ENCODE peak calls at places on chromosomes 7 and 10, in nine cellular contexts. One of them, this sample, is unnamed.
A peak's percentile ranks its signal among the peaks of the same experiment; 100 is the strongest.

GRCh38 chr10:133191651-133192050 is 31.6 kb downstream of the KNDC1 start:
- DNase-seq in endothelial cell of umbilical vein: no peak
- DNase-seq in SK-N-SH: no peak
- DNase-seq in fibroblast of the aortic adventitia: no peak
- DNase-seq in retinal pigment epithelial cell: no peak
- DNase-seq in kidney epithelial cell: no peak
- DNase-seq in heart right ventricle: no peak
- DNase-seq in astrocyte of the spinal cord: no peak
- DNase-seq in BJ: no peak
- DNase-seq in this sample: no peak

GRCh38 chr7:102468416-102469350 is 3.9 kb downstream of the LRWD1 start:
- DNase-seq in SK-N-SH: no peak
- DNase-seq in BJ: no peak
- DNase-seq in fibroblast of the aortic adventitia: no peak
- DNase-seq in endothelial cell of umbilical vein: no peak
- DNase-seq in heart right ventricle: no peak
- DNase-seq in retinal pigment epithelial cell: no peak
- DNase-seq in astrocyte of the spinal cord: no peak
- DNase-seq in kidney epithelial cell: no peak
- DNase-seq in this sample: no peak

GRCh38 chr7:143405158-143405557 is 3.5 kb downstream of the EPHA1 start:
- DNase-seq in BJ: no peak
- DNase-seq in endothelial cell of umbilical vein: no peak
- DNase-seq in SK-N-SH: peak; percentile 74
- DNase-seq in astrocyte of the spinal cord: no peak
- DNase-seq in retinal pigment epithelial cell: no peak
- DNase-seq in kidney epithelial cell: no peak
- DNase-seq in fibroblast of the aortic adventitia: no peak
- DNase-seq in heart right ventricle: peak; percentile 62
- DNase-seq in this sample: no peak

GRCh38 chr7:128201067-128201689 is 39.9 kb upstream of the LEP start:
- DNase-seq in fibroblast of the aortic adventitia: no peak
- DNase-seq in kidney epithelial cell: no peak
- DNase-seq in retinal pigment epithelial cell: no peak
- DNase-seq in endothelial cell of umbilical vein: no peak
- DNase-seq in astrocyte of the spinal cord: no peak
- DNase-seq in SK-N-SH: peak; percentile 93
- DNase-seq in BJ: no peak
- DNase-seq in heart right ventricle: no peak
- DNase-seq in this sample: no peak

GRCh38 chr10:97327348-97328294 is 6.9 kb downstream of the FRAT2 start:
- DNase-seq in fibroblast of the aortic adventitia: no peak
- DNase-seq in SK-N-SH: no peak
- DNase-seq in astrocyte of the spinal cord: no peak
- DNase-seq in kidney epithelial cell: no peak
- DNase-seq in heart right ventricle: no peak
- DNase-seq in endothelial cell of umbilical vein: no peak
- DNase-seq in BJ: no peak
- DNase-seq in retinal pigment epithelial cell: no peak
- DNase-seq in this sample: no peak

GRCh38 chr7:126957443-126957842 is 295.3 kb downstream of the GRM8 start:
- DNase-seq in kidney epithelial cell: no peak
- DNase-seq in BJ: no peak
- DNase-seq in endothelial cell of umbilical vein: no peak
- DNase-seq in fibroblast of the aortic adventitia: no peak
- DNase-seq in SK-N-SH: no peak
- DNase-seq in retinal pigment epithelial cell: no peak
- DNase-seq in astrocyte of the spinal cord: no peak
- DNase-seq in heart right ventricle: no peak
- DNase-seq in this sample: no peak

GRCh38 chr10:119020627-119020946 is 8.9 kb upstream of the NANOS1 start:
- DNase-seq in astrocyte of the spinal cord: no peak
- DNase-seq in endothelial cell of umbilical vein: no peak
- DNase-seq in kidney epithelial cell: no peak
- DNase-seq in BJ: no peak
- DNase-seq in heart right ventricle: no peak
- DNase-seq in fibroblast of the aortic adventitia: peak; percentile 38
- DNase-seq in SK-N-SH: no peak
- DNase-seq in retinal pigment epithelial cell: no peak
- DNase-seq in this sample: no peak

GRCh38 chr10:117537904-117538524 is 4.5 kb upstream of the EMX2 start:
- DNase-seq in endothelial cell of umbilical vein: no peak
- DNase-seq in BJ: no peak
- DNase-seq in SK-N-SH: no peak
- DNase-seq in astrocyte of the spinal cord: no peak
- DNase-seq in heart right ventricle: no peak
- DNase-seq in fibroblast of the aortic adventitia: no peak
- DNase-seq in kidney epithelial cell: no peak
- DNase-seq in retinal pigment epithelial cell: no peak
- DNase-seq in this sample: no peak

GRCh38 chr7:1580422-1581030 is 10.7 kb upstream of the PSMG3 start:
- DNase-seq in BJ: no peak
- DNase-seq in endothelial cell of umbilical vein: no peak
- DNase-seq in fibroblast of the aortic adventitia: no peak
- DNase-seq in heart right ventricle: no peak
- DNase-seq in retinal pigment epithelial cell: no peak
- DNase-seq in kidney epithelial cell: no peak
- DNase-seq in SK-N-SH: no peak
- DNase-seq in astrocyte of the spinal cord: no peak
- DNase-seq in this sample: no peak

GRCh38 chr10:600876-601275 is 88.6 kb downstream of the DIP2C start:
- DNase-seq in retinal pigment epithelial cell: no peak
- DNase-seq in heart right ventricle: no peak
- DNase-seq in BJ: no peak
- DNase-seq in kidney epithelial cell: peak; percentile 74
- DNase-seq in endothelial cell of umbilical vein: no peak
- DNase-seq in SK-N-SH: no peak
- DNase-seq in fibroblast of the aortic adventitia: peak; percentile 31
- DNase-seq in astrocyte of the spinal cord: peak; percentile 62
- DNase-seq in this sample: peak; percentile 47

GRCh38 chr7:45580053-45580872 is 6.1 kb downstream of the ADCY1 start:
- DNase-seq in kidney epithelial cell: no peak
- DNase-seq in astrocyte of the spinal cord: no peak
- DNase-seq in BJ: no peak
- DNase-seq in SK-N-SH: peak; percentile 80
- DNase-seq in retinal pigment epithelial cell: no peak
- DNase-seq in endothelial cell of umbilical vein: no peak
- DNase-seq in fibroblast of the aortic adventitia: no peak
- DNase-seq in heart right ventricle: no peak
- DNase-seq in this sample: no peak
- TF ChIP-seq CTCF in kidney epithelial cell: peak; percentile 33
- TF ChIP-seq CTCF in astrocyte of the spinal cord: peak; percentile 48
- TF ChIP-seq CTCF in BJ: peak; percentile 36
- TF ChIP-seq CTCF in SK-N-SH: peak; percentile 43
- TF ChIP-seq CTCF in retinal pigment epithelial cell: peak; percentile 59
- TF ChIP-seq CTCF in endothelial cell of umbilical vein: peak; percentile 23
- TF ChIP-seq CTCF in fibroblast of the aortic adventitia: peak; percentile 20
- TF ChIP-seq CTCF in heart right ventricle: peak; percentile 24
- TF ChIP-seq CTCF in this sample: peak; percentile 36

DNA sequence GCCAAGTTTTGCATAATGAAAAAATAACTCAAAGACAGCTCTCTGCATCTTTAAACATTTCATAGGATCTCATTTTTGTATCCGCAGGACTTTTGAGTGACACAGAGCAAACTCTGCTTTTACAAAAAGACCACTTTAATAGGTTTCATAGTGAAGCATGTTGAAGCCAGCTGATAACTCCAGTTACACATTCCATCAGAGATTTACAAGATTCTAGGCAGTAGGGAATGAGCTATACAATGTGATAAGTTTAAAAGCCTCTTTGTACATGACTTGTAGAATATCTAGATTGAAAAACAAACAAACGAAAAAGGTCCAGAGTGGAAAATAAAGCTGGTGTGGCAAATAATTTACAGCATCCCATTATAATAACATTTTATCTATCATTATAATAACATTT is 2.2 kb downstream of the PRKG1 start:
- DNase-seq in retinal pigment epithelial cell: peak; percentile 30
- DNase-seq in BJ: no peak
- DNase-seq in endothelial cell of umbilical vein: no peak
- DNase-seq in fibroblast of the aortic adventitia: no peak
- DNase-seq in astrocyte of the spinal cord: no peak
- DNase-seq in SK-N-SH: no peak
- DNase-seq in kidney epithelial cell: no peak
- DNase-seq in heart right ventricle: no peak
- DNase-seq in this sample: no peak
- H3K4me3 ChIP-seq in retinal pigment epithelial cell: no peak overlapping the region
- H3K4me3 ChIP-seq in BJ: peak overlapping the region; percentile 15
- H3K4me3 ChIP-seq in endothelial cell of umbilical vein: no peak overlapping the region
- H3K4me3 ChIP-seq in fibroblast of the aortic adventitia: peak overlapping the region; percentile 84
- H3K4me3 ChIP-seq in astrocyte of the spinal cord: no peak overlapping the region
- H3K4me3 ChIP-seq in SK-N-SH: no peak overlapping the region
- H3K4me3 ChIP-seq in kidney epithelial cell: no peak overlapping the region
- H3K4me3 ChIP-seq in heart right ventricle: peak overlapping the region; percentile 79
- H3K4me3 ChIP-seq in this sample: no peak overlapping the region

DNA sequence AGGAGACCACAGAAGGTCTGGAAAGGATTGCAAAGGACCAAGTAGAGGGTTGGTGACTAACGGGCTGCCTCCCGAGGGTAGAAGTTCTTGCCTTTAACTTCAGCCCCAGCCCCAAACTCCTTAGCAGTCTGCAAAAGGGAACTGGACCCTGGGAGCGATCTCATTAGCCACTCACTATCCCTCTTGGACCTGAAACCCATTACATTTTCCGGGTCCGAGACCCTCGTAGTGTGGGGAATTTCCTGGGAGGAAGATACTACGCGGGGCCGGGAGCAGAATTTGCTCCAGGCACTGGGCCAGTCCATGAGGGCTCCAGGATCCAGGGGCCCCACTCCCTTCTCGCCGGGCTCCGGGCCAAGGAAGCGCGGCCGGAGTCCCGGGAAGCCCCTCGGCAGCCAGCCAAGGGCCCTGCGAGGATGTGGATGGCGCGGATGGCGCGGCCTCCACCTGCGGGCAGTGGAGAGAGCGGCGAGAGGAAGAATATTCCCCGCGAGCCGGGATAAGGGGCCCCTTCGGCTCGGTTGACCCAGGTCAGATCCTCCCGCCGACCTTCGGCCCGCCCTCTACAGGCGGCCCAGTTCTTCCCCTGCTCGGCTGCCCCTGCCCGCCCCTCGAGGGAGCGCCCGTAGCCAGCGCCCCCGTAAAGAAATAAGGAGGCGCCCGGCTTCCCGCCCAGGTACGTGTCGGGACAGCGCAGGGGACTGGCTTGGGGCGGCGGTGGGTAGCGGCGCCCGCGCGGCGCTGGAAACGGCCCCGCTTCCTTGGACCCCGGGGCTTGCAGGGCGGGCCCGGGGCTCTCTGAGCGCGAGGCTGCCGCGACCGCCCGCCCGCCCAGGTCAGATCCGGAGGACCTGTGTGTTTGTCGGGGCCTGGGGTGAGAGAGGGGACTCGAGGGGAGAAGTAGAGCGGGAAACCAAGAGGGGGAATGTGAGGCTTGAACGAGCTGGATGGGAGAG is at the start of gene MYO3A:
- DNase-seq in retinal pigment epithelial cell: no peak
- DNase-seq in fibroblast of the aortic adventitia: no peak
- DNase-seq in astrocyte of the spinal cord: no peak
- DNase-seq in heart right ventricle: no peak
- DNase-seq in kidney epithelial cell: no peak
- DNase-seq in BJ: no peak
- DNase-seq in SK-N-SH: peak; percentile 31
- DNase-seq in endothelial cell of umbilical vein: no peak
- DNase-seq in this sample: no peak
- TF ChIP-seq CTCF in retinal pigment epithelial cell: peak; percentile 17
- TF ChIP-seq CTCF in fibroblast of the aortic adventitia: no peak
- TF ChIP-seq CTCF in astrocyte of the spinal cord: no peak
- TF ChIP-seq CTCF in heart right ventricle: no peak
- TF ChIP-seq CTCF in kidney epithelial cell: peak; percentile 18
- TF ChIP-seq CTCF in BJ: no peak
- TF ChIP-seq CTCF in SK-N-SH: no peak
- TF ChIP-seq CTCF in endothelial cell of umbilical vein: no peak
- TF ChIP-seq CTCF in this sample: no peak

GRCh38 chr7:111803015-111803758 is 240.9 kb upstream of the IMMP2L start:
- DNase-seq in BJ: no peak
- DNase-seq in fibroblast of the aortic adventitia: peak; percentile 45
- DNase-seq in endothelial cell of umbilical vein: no peak
- DNase-seq in kidney epithelial cell: no peak
- DNase-seq in heart right ventricle: no peak
- DNase-seq in astrocyte of the spinal cord: peak; percentile 40
- DNase-seq in SK-N-SH: no peak
- DNase-seq in retinal pigment epithelial cell: peak; percentile 16
- DNase-seq in this sample: peak; percentile 13
- H3K4me3 ChIP-seq in BJ: no peak overlapping the region
- H3K4me3 ChIP-seq in fibroblast of the aortic adventitia: no peak overlapping the region
- H3K4me3 ChIP-seq in endothelial cell of umbilical vein: no peak overlapping the region
- H3K4me3 ChIP-seq in kidney epithelial cell: no peak overlapping the region
- H3K4me3 ChIP-seq in heart right ventricle: no peak overlapping the region
- H3K4me3 ChIP-seq in astrocyte of the spinal cord: no peak overlapping the region
- H3K4me3 ChIP-seq in SK-N-SH: no peak overlapping the region
- H3K4me3 ChIP-seq in retinal pigment epithelial cell: no peak overlapping the region
- H3K4me3 ChIP-seq in this sample: no peak overlapping the region

GRCh38 chr7:51000956-51001355 is 218.3 kb upstream of the GRB10 start:
- DNase-seq in fibroblast of the aortic adventitia: no peak
- DNase-seq in BJ: no peak
- DNase-seq in retinal pigment epithelial cell: no peak
- DNase-seq in SK-N-SH: no peak
- DNase-seq in heart right ventricle: no peak
- DNase-seq in endothelial cell of umbilical vein: no peak
- DNase-seq in kidney epithelial cell: no peak
- DNase-seq in astrocyte of the spinal cord: no peak
- DNase-seq in this sample: no peak
- TF ChIP-seq CTCF in fibroblast of the aortic adventitia: no peak
- TF ChIP-seq CTCF in BJ: no peak
- TF ChIP-seq CTCF in retinal pigment epithelial cell: no peak
- TF ChIP-seq CTCF in SK-N-SH: peak; percentile 46
- TF ChIP-seq CTCF in heart right ventricle: no peak
- TF ChIP-seq CTCF in endothelial cell of umbilical vein: no peak
- TF ChIP-seq CTCF in kidney epithelial cell: no peak
- TF ChIP-seq CTCF in astrocyte of the spinal cord: no peak
- TF ChIP-seq CTCF in this sample: peak; percentile 38